ENCODE peak calls at places on chromosomes 3 and 15, in five cellular contexts. W is SK-N-SH, K is GM23338, X is breast epithelium, E is stomach. V is an unnamed sample.
A peak's percentile ranks its signal among the peaks of the same experiment; 100 is the strongest.

GRCh38 chr3:41117398-41117870 is 81.9 kb upstream of the CTNNB1 start:
- DNase-seq in W (no peak), K (peak; percentile 7), X (peak; percentile 74), E (peak; percentile 86), V (peak; percentile 34)

GRCh38 chr15:57595011-57595866 is 3.5 kb downstream of the MYZAP start:
- DNase-seq in W (peak; percentile 45), K (no peak), X (no peak), E (peak; percentile 77), V (no peak)

GRCh38 chr3:99586680-99587079 is 51.7 kb upstream of the COL8A1 start:
- DNase-seq in W (no peak), K (no peak), X (no peak), E (no peak), V (no peak)

GRCh38 chr3:78867409-78868372 is 900.1 kb downstream of the ROBO1 start:
- DNase-seq in W (no peak), K (no peak), X (no peak), E (no peak), V (no peak)

GRCh38 chr3:110494728-110495127 is 576.9 kb upstream of the NECTIN3 start:
- DNase-seq in W (no peak), K (no peak), X (no peak), E (no peak), V (no peak)

GRCh38 chr3:42314411-42314810 is 48.4 kb upstream of the CCK start:
- DNase-seq in W (no peak), K (peak; percentile 58), X (no peak), E (no peak), V (no peak)

GRCh38 chr3:51610708-51611107 is 60.3 kb upstream of the TEX264 start:
- DNase-seq in W (peak; percentile 46), K (no peak), X (no peak), E (no peak), V (no peak)

GRCh38 chr3:121998030-121998580 is 23.9 kb downstream of the ILDR1 start:
- DNase-seq in W (no peak), K (no peak), X (no peak), E (no peak), V (no peak)

GRCh38 chr15:65862682-65863081 is 6.6 kb upstream of the RAB11A start:
- DNase-seq in W (peak; percentile 72), K (peak; percentile 93), X (no peak), E (peak; percentile 38), V (peak; percentile 32)

GRCh38 chr15:75455982-75456531 is 4.6 kb upstream of the SIN3A start:
- DNase-seq in W (no peak), K (peak; percentile 71), X (no peak), E (peak; percentile 46), V (peak; percentile 36)

GRCh38 chr3:102129774-102130608 is 280.7 kb downstream of the NFKBIZ start:
- DNase-seq in W (no peak), K (no peak), X (no peak), E (no peak), V (no peak)

GRCh38 chr15:53434174-53434678 is 325.2 kb downstream of the WDR72 start:
- DNase-seq in W (no peak), K (no peak), X (no peak), E (no peak), V (no peak)

GRCh38 chr3:187227658-187228258 is 30.5 kb downstream of the RTP1 start:
- DNase-seq in W (no peak), K (no peak), X (no peak), E (no peak), V (no peak)

DNA sequence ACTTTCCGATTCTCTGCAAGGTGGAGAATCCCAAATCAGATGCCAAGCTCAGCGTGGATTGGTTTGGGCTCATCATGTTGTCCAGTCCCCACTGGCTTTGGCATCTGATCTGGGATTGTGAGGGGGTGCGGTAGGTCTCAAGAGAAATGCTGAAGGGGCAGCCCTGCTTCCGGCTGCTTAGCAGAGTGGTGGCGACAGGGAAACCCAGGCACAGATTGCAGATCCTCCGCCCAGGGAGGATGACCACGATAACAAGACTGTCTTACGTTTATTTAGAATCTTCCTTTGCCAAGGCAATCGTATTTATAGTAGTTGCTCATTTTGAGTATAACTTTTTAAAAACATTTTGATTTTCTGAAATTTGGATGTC is 61.1 kb downstream of the SLC12A8 start:
- DNase-seq in W (no peak), K (no peak), X (no peak), E (no peak), V (no peak)
- TF ChIP-seq POLR2AphosphoS5 in W (no peak), K (no peak), X (no peak), E (no peak), V (no peak)

GRCh38 chr3:149547413-149547812 is 72.9 kb downstream of the TM4SF4 start:
- DNase-seq in W (no peak), K (no peak), X (no peak), E (no peak), V (no peak)
- TF ChIP-seq POLR2AphosphoS5 in W (no peak), K (no peak), X (no peak), E (peak; percentile 40), V (no peak)

DNA sequence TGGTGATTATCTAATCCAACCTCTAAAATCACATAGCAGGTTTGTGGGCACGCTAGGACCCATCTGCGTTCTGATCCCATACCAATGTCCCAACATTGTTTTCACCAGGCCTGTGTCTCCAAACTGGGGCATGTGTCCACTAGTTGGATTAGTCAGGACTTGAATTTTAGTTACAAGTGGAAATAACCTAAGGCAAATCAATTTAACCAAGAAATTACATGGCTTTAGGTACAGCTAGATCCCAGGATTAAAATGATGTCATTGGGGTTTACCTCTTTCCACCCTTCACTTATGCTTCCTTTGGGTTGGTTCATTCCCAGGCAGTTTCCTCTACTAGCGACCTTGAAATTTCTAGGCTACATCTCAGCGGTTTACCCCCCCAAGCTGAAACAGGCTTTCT is 47.2 kb upstream of the PXYLP1 start:
- DNase-seq in W (no peak), K (no peak), X (no peak), E (no peak), V (no peak)
- TF ChIP-seq POLR2AphosphoS5 in W (no peak), K (no peak), X (no peak), E (no peak), V (no peak)

GRCh38 chr3:183555541-183556081 is at the start of gene KLHL6:
- DNase-seq in W (no peak), K (no peak), X (no peak), E (peak; percentile 40), V (peak; percentile 58)
- TF ChIP-seq POLR2AphosphoS5 in W (no peak), K (no peak), X (no peak), E (peak; percentile 53), V (peak; percentile 78)

GRCh38 chr3:152383136-152383606 is 114.4 kb downstream of the MBNL1 start:
- DNase-seq in W (no peak), K (no peak), X (no peak), E (no peak), V (no peak)

GRCh38 chr3:152381881-152382295 is 113.2 kb downstream of the MBNL1 start:
- DNase-seq in W (no peak), K (no peak), X (no peak), E (no peak), V (no peak)

GRCh38 chr3:152380048-152380447 is 111.3 kb downstream of the MBNL1 start:
- DNase-seq in W (no peak), K (no peak), X (no peak), E (no peak), V (no peak)

GRCh38 chr3:152384412-152384811 is 115.7 kb downstream of the MBNL1 start:
- DNase-seq in W (no peak), K (no peak), X (no peak), E (no peak), V (no peak)

GRCh38 chr3:152382312-152383135 is 113.8 kb downstream of the MBNL1 start:
- DNase-seq in W (no peak), K (no peak), X (no peak), E (no peak), V (no peak)
- TF ChIP-seq POLR2AphosphoS5 in W (no peak), K (no peak), X (no peak), E (no peak), V (no peak)

GRCh38 chr3:15315003-15315402 is 17.4 kb downstream of the SH3BP5 start:
- DNase-seq in W (no peak), K (no peak), X (no peak), E (no peak), V (no peak)
- TF ChIP-seq POLR2AphosphoS5 in W (no peak), K (no peak), X (no peak), E (no peak), V (no peak)